ENCODE peak calls at places on chromosomes 6 and 20, in six cellular contexts. Z is tibial nerve, G is H1, B is GM12891, R is A549, N is sigmoid colon. M is an unnamed sample.

GRCh38 chr20:43323592-43323991 is 133.9 kb upstream of the PTPRT start:
- DNase-seq in B (no peak), G (peak; percentile 45), Z (no peak), R (no peak), N (no peak), M (no peak)

GRCh38 chr20:761418-762381 is 6.6 kb downstream of the SLC52A3 start:
- DNase-seq in R (no peak), G (no peak), N (no peak), B (no peak), Z (no peak), M (peak; percentile 39)

GRCh38 chr20:39716796-39717341 is 754.7 kb downstream of the DHX35 start:
- DNase-seq in G (no peak), N (no peak), Z (no peak), R (no peak), B (no peak), M (no peak)

GRCh38 chr20:63115651-63116411 is 100.1 kb downstream of the YTHDF1 start:
- DNase-seq in G (no peak), Z (no peak), R (no peak), N (no peak), B (no peak), M (no peak)

GRCh38 chr20:13099676-13100075 is 90.9 kb downstream of the SPTLC3 start:
- DNase-seq in R (no peak), N (no peak), G (no peak), Z (no peak), B (no peak), M (no peak)

GRCh38 chr20:59598625-59599310 is 5.6 kb upstream of the PHACTR3 start:
- DNase-seq in R (peak; percentile 42), B (peak; percentile 69), Z (no peak), N (no peak), G (peak; percentile 65), M (peak; percentile 64)

GRCh38 chr6:81863123-81863522 is 110.6 kb upstream of the TENT5A start:
- DNase-seq in R (no peak), N (no peak), B (no peak), Z (no peak), G (no peak), M (no peak)

GRCh38 chr6:73169111-73169510 is 56.2 kb downstream of the KHDC1L start:
- DNase-seq in G (no peak), Z (no peak), R (no peak), N (no peak), B (no peak), M (no peak)

GRCh38 chr20:64177787-64178186 is 13.5 kb downstream of the MYT1 start:
- DNase-seq in G (no peak), R (no peak), B (no peak), Z (no peak), N (no peak), M (no peak)

GRCh38 chr6:16345449-16346330 is 107.3 kb downstream of the GMPR start:
- DNase-seq in B (no peak), R (peak; percentile 55), N (peak; percentile 77), Z (no peak), G (no peak), M (no peak)

GRCh38 chr6:150189176-150189575 is 46.3 kb downstream of the PPP1R14C start:
- DNase-seq in R (no peak), B (no peak), G (no peak), Z (no peak), N (no peak), M (no peak)

GRCh38 chr6:36382976-36383375 is 4.5 kb downstream of the ETV7 start:
- DNase-seq in Z (no peak), R (no peak), N (peak; percentile 11), G (no peak), B (no peak), M (no peak)

GRCh38 chr20:63536997-63537524 is at the start of gene PTK6:
- DNase-seq in G (no peak), B (no peak), N (no peak), R (peak; percentile 70), Z (no peak), M (peak; percentile 95)

GRCh38 chr20:58637466-58638198 is 13.5 kb upstream of the STX16 start:
- DNase-seq in R (no peak), B (no peak), Z (no peak), N (peak; percentile 59), G (no peak), M (no peak)

GRCh38 chr20:33719277-33719988 is 677 bp downstream of the PXMP4 start:
- DNase-seq in R (no peak), B (no peak), N (no peak), G (no peak), Z (no peak), M (no peak)

GRCh38 chr20:33716498-33716897 is 3.6 kb downstream of the PXMP4 start:
- DNase-seq in B (no peak), G (no peak), R (no peak), N (no peak), Z (no peak), M (no peak)

GRCh38 chr20:33724439-33725094 is 4.5 kb upstream of the PXMP4 start:
- DNase-seq in R (no peak), N (no peak), B (no peak), G (no peak), Z (no peak), M (no peak)

GRCh38 chr20:33721391-33722140 is 1.5 kb upstream of the PXMP4 start:
- DNase-seq in R (no peak), N (no peak), Z (no peak), B (no peak), G (no peak), M (no peak)

GRCh38 chr20:33719989-33720709 is at the start of gene PXMP4:
- DNase-seq in G (peak; percentile 73), R (peak; percentile 99), N (peak; percentile 97), B (peak; percentile 95), Z (peak; percentile 85), M (peak; percentile 99)
- TF ChIP-seq POLR2A in G (no peak), R (peak; percentile 24), N (no peak), B (peak; percentile 26), Z (peak; percentile 50), M (peak; percentile 83)

DNA sequence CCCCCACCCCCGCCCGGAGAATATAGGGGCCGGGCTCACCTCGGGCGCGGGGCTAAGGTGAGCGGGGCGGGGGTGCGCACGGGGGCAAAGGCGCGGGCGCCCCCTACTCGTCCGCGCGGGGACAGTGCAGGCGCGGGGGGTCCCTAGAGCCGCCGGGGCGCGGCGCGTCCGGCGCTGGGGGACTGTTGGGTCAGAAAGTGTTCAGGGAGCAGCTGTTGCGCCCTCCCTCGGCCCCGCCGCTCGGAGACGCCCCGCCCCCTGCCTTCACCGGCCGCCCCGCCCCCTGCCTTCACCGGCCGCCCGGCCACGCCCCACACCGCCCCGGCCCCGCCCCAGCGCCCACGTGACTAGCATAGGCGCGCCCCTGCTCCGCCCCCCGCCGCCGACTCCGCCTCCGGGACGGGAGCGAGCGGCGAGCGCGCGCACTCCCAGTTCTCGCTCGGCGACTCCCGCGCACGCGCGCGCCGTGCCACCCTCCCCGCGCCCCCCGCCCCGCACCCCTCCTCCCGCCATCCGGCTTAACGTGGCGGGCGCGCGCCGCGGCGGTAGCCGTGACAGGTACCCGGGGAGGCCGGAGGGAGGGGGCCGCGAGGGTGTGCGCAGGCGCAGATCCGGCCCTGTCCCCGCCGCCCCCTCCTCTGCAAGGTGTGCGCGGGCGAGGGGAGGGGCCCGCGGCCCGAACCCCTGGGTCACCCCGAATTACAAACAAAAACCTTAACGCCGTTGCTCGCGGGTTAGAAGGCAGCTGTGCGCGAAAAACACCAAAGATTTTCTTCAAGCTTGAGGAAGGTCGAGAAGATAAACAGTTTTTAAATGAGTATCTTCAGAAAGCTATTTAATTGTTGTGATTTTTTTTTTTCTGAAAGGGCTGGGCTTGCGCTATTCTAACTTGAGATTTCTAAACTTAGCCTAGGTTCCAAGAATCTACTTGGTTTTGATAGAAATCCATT is 704 bp upstream of the ZNF217 start:
- DNase-seq in G (peak; percentile 99), B (peak; percentile 42), R (peak; percentile 95), Z (peak; percentile 95), N (peak; percentile 98), M (peak; percentile 56)
- TF ChIP-seq POLR2A in G (peak; percentile 45), B (peak; percentile 38), R (peak; percentile 20), Z (peak; percentile 85), N (no peak), M (peak; percentile 16)

GRCh38 chr6:3753228-3753795 is 1.8 kb upstream of the PXDC1 start:
- DNase-seq in N (no peak), G (no peak), B (no peak), Z (no peak), R (no peak), M (no peak)
- TF ChIP-seq POLR2A in N (no peak), G (no peak), B (no peak), Z (no peak), R (no peak), M (no peak)

GRCh38 chr6:34531580-34532201 is 24.4 kb downstream of the SPDEF start:
- DNase-seq in G (peak; percentile 80), R (peak; percentile 36), Z (peak; percentile 76), N (peak; percentile 78), B (no peak), M (no peak)
- TF ChIP-seq POLR2A in G (peak; percentile 65), R (no peak), Z (peak; percentile 92), N (no peak), B (no peak), M (no peak)

GRCh38 chr6:170554086-170554887 is at the start of gene TBP:
- DNase-seq in B (peak; percentile 70), N (peak; percentile 99), R (peak; percentile 98), G (peak; percentile 97), Z (peak; percentile 92), M (peak; percentile 63)
- TF ChIP-seq POLR2A in B (peak; percentile 62), N (no peak), R (peak; percentile 47), G (peak; percentile 91), Z (peak; percentile 31), M (peak; percentile 57)

GRCh38 chr6:89412071-89413005 is at the start of gene RRAGD:
- DNase-seq in N (peak; percentile 86), Z (peak; percentile 56), R (peak; percentile 12), B (peak; percentile 73), G (peak; percentile 67), M (peak; percentile 83)
- TF ChIP-seq POLR2A in N (no peak), Z (peak; percentile 47), R (no peak), B (no peak), G (no peak), M (no peak)

GRCh38 chr20:24149175-24149574 is 160.6 kb upstream of the GGTLC1 start:
- DNase-seq in G (no peak), Z (no peak), N (no peak), B (no peak), R (peak; percentile 11), M (no peak)

GRCh38 chr20:24148372-24148771 is 159.8 kb upstream of the GGTLC1 start:
- DNase-seq in B (no peak), N (no peak), Z (no peak), G (peak; percentile 14), R (no peak), M (no peak)

GRCh38 chr20:24151621-24152020 is 163.0 kb upstream of the GGTLC1 start:
- DNase-seq in R (no peak), G (no peak), B (no peak), N (no peak), Z (no peak), M (no peak)

GRCh38 chr20:24150406-24150805 is 161.8 kb upstream of the GGTLC1 start:
- DNase-seq in Z (no peak), R (no peak), B (no peak), N (no peak), G (no peak), M (no peak)

GRCh38 chr20:24149881-24150307 is 161.3 kb upstream of the GGTLC1 start:
- DNase-seq in Z (no peak), B (no peak), G (peak; percentile 82), N (no peak), R (peak; percentile 27), M (peak; percentile 19)
- TF ChIP-seq POLR2A in Z (no peak), B (no peak), G (no peak), N (no peak), R (no peak), M (no peak)